ENCODE peak calls at places on chromosome 3, in nine cellular contexts. S, N, A, U, F, E, R, X and M are unnamed samples.

GRCh38 chr3:171829841-171830559 is 13.1 kb upstream of the TMEM212 start:
- DNase-seq in R (peak), X (peak), A (peak), E (no peak), U (no peak), S (no peak), N (peak), F (peak), M (peak)

GRCh38 chr3:195914648-195915473 is 6.5 kb upstream of the TNK2 start:
- DNase-seq in R (peak), S (peak), E (peak), N (peak), X (peak), A (peak), U (peak), F (peak), M (peak)

GRCh38 chr3:170531557-170532335 is 54.1 kb downstream of the SLC7A14 start:
- DNase-seq in S (no peak), U (no peak), N (no peak), E (no peak), A (no peak), X (no peak), F (no peak), R (peak), M (no peak)

GRCh38 chr3:69086133-69086722 is 1.5 kb downstream of the ARL6IP5 start:
- DNase-seq in N (peak), E (peak), A (peak), U (peak), F (peak), X (peak), R (peak), S (peak), M (peak)

GRCh38 chr3:37907906-37908305 is 46.2 kb downstream of the CTDSPL start:
- DNase-seq in F (peak), S (no peak), E (no peak), R (no peak), U (no peak), X (no peak), A (no peak), N (peak), M (no peak)

GRCh38 chr3:111810909-111811308 is 48.2 kb upstream of the PHLDB2 start:
- DNase-seq in A (no peak), U (no peak), F (no peak), R (no peak), S (no peak), N (peak), E (no peak), X (no peak), M (no peak)

GRCh38 chr3:48402281-48402732 is 27.6 kb downstream of the PLXNB1 start:
- DNase-seq in U (no peak), S (no peak), E (no peak), R (peak), X (peak), N (peak), A (peak), F (no peak), M (peak)

GRCh38 chr3:125431391-125431790 is 56.3 kb upstream of the ZNF148 start:
- DNase-seq in R (no peak), E (no peak), X (no peak), S (no peak), A (no peak), U (no peak), F (no peak), N (no peak), M (no peak)

GRCh38 chr3:119418091-119418512 is 45.3 kb downstream of the TMEM39A start:
- DNase-seq in R (no peak), E (no peak), U (no peak), N (no peak), F (no peak), X (no peak), A (no peak), S (no peak), M (no peak)

GRCh38 chr3:45092132-45093031 is 53.8 kb downstream of the CDCP1 start:
- DNase-seq in S (no peak), X (no peak), R (no peak), E (no peak), N (peak), U (no peak), A (no peak), F (no peak), M (peak)

GRCh38 chr3:157530637-157531300 is 27.6 kb upstream of the VEPH1 start:
- DNase-seq in N (peak), X (no peak), S (no peak), R (no peak), F (no peak), U (no peak), A (no peak), E (no peak), M (no peak)

GRCh38 chr3:4826237-4827100 is 152.8 kb upstream of the BHLHE40 start:
- DNase-seq in R (peak), U (no peak), E (no peak), A (peak), N (peak), F (no peak), X (peak), S (no peak), M (peak)

GRCh38 chr3:142053244-142053643 is 96.1 kb downstream of the TFDP2 start:
- DNase-seq in U (no peak), X (no peak), S (no peak), N (no peak), E (no peak), R (no peak), F (no peak), A (no peak), M (no peak)

GRCh38 chr3:178289544-178290160 is 246.6 kb upstream of the KCNMB2 start:
- DNase-seq in N (no peak), A (no peak), S (no peak), R (no peak), F (no peak), X (peak), E (no peak), U (no peak), M (peak)

GRCh38 chr3:37072892-37073291 is 79.6 kb downstream of the MLH1 start:
- DNase-seq in F (no peak), N (peak), S (no peak), E (no peak), A (peak), R (no peak), X (peak), U (no peak), M (no peak)

GRCh38 chr3:115885621-115886020 is 262.3 kb downstream of the GAP43 start:
- DNase-seq in U (no peak), E (no peak), A (no peak), S (no peak), F (no peak), X (no peak), N (peak), R (no peak), M (no peak)

GRCh38 chr3:117853923-117854322 is 1144.3 kb downstream of the TUSC7 start:
- DNase-seq in R (no peak), N (peak), U (no peak), A (no peak), S (no peak), X (no peak), F (peak), E (no peak), M (no peak)